ENCODE peak calls at places on chromosomes 4 and X, in ten cellular contexts. One of them, this sample, is unnamed.

GRCh38 chr4:15233626-15234025 is 194.2 kb upstream of the C1QTNF7 start:
- DNase-seq in CD4-positive, alpha-beta T cell: no peak
- DNase-seq in GM20000: peak
- DNase-seq in endodermal cell: no peak
- DNase-seq in GM13977: peak
- DNase-seq in WERI-Rb-1: no peak
- DNase-seq in body of pancreas: no peak
- DNase-seq in kidney epithelial cell: no peak
- DNase-seq in hepatocyte: no peak
- DNase-seq in right atrium auricular region: no peak
- DNase-seq in this sample: no peak

GRCh38 chr4:1285790-1286553 is 3.7 kb upstream of the MAEA start:
- DNase-seq in CD4-positive, alpha-beta T cell: peak
- DNase-seq in GM20000: peak
- DNase-seq in endodermal cell: peak
- DNase-seq in GM13977: peak
- DNase-seq in WERI-Rb-1: peak
- DNase-seq in body of pancreas: no peak
- DNase-seq in kidney epithelial cell: no peak
- DNase-seq in hepatocyte: peak
- DNase-seq in right atrium auricular region: no peak
- DNase-seq in this sample: no peak

GRCh38 chr4:54233128-54233696 is 4.1 kb downstream of the PDGFRA start:
- DNase-seq in CD4-positive, alpha-beta T cell: peak
- DNase-seq in GM20000: peak
- DNase-seq in endodermal cell: peak
- DNase-seq in GM13977: peak
- DNase-seq in WERI-Rb-1: peak
- DNase-seq in body of pancreas: peak
- DNase-seq in kidney epithelial cell: no peak
- DNase-seq in hepatocyte: peak
- DNase-seq in right atrium auricular region: peak
- DNase-seq in this sample: no peak

GRCh38 chr4:92535599-92535998 is 231.8 kb downstream of the GRID2 start:
- DNase-seq in CD4-positive, alpha-beta T cell: no peak
- DNase-seq in GM20000: no peak
- DNase-seq in endodermal cell: no peak
- DNase-seq in GM13977: no peak
- DNase-seq in WERI-Rb-1: no peak
- DNase-seq in body of pancreas: no peak
- DNase-seq in kidney epithelial cell: no peak
- DNase-seq in hepatocyte: no peak
- DNase-seq in right atrium auricular region: no peak
- DNase-seq in this sample: no peak

GRCh38 chrX:19791562-19791961 is 95.8 kb downstream of the SH3KBP1 start:
- DNase-seq in CD4-positive, alpha-beta T cell: no peak
- DNase-seq in GM20000: no peak
- DNase-seq in endodermal cell: no peak
- DNase-seq in GM13977: no peak
- DNase-seq in WERI-Rb-1: no peak
- DNase-seq in body of pancreas: no peak
- DNase-seq in kidney epithelial cell: no peak
- DNase-seq in hepatocyte: no peak
- DNase-seq in right atrium auricular region: no peak
- DNase-seq in this sample: peak

GRCh38 chr4:175450446-175450845 is 361.6 kb downstream of the GPM6A start:
- DNase-seq in CD4-positive, alpha-beta T cell: no peak
- DNase-seq in GM20000: no peak
- DNase-seq in endodermal cell: no peak
- DNase-seq in GM13977: no peak
- DNase-seq in WERI-Rb-1: no peak
- DNase-seq in body of pancreas: no peak
- DNase-seq in kidney epithelial cell: no peak
- DNase-seq in hepatocyte: no peak
- DNase-seq in right atrium auricular region: no peak
- DNase-seq in this sample: no peak

GRCh38 chr4:127604949-127605709 is 27.6 kb upstream of the INTU start:
- DNase-seq in CD4-positive, alpha-beta T cell: no peak
- DNase-seq in GM20000: no peak
- DNase-seq in endodermal cell: peak
- DNase-seq in GM13977: peak
- DNase-seq in WERI-Rb-1: peak
- DNase-seq in body of pancreas: no peak
- DNase-seq in kidney epithelial cell: no peak
- DNase-seq in hepatocyte: peak
- DNase-seq in right atrium auricular region: no peak
- DNase-seq in this sample: no peak

GRCh38 chr4:120672558-120673147 is 249.9 kb downstream of the PRDM5 start:
- DNase-seq in CD4-positive, alpha-beta T cell: no peak
- DNase-seq in GM20000: no peak
- DNase-seq in endodermal cell: peak
- DNase-seq in GM13977: no peak
- DNase-seq in WERI-Rb-1: no peak
- DNase-seq in body of pancreas: no peak
- DNase-seq in kidney epithelial cell: no peak
- DNase-seq in hepatocyte: no peak
- DNase-seq in right atrium auricular region: no peak
- DNase-seq in this sample: no peak

GRCh38 chrX:108036298-108036973 is 8.4 kb upstream of the VSIG1 start:
- DNase-seq in CD4-positive, alpha-beta T cell: no peak
- DNase-seq in GM20000: no peak
- DNase-seq in endodermal cell: no peak
- DNase-seq in GM13977: no peak
- DNase-seq in WERI-Rb-1: no peak
- DNase-seq in body of pancreas: peak
- DNase-seq in kidney epithelial cell: peak
- DNase-seq in hepatocyte: peak
- DNase-seq in right atrium auricular region: no peak
- DNase-seq in this sample: no peak

GRCh38 chr4:85092536-85092935 is 126.0 kb upstream of the WDFY3 start:
- DNase-seq in CD4-positive, alpha-beta T cell: no peak
- DNase-seq in GM20000: no peak
- DNase-seq in endodermal cell: no peak
- DNase-seq in GM13977: no peak
- DNase-seq in WERI-Rb-1: no peak
- DNase-seq in body of pancreas: no peak
- DNase-seq in kidney epithelial cell: no peak
- DNase-seq in hepatocyte: no peak
- DNase-seq in right atrium auricular region: no peak
- DNase-seq in this sample: no peak

GRCh38 chr4:15003891-15004700 is 1.8 kb downstream of the CPEB2 start:
- DNase-seq in CD4-positive, alpha-beta T cell: peak
- DNase-seq in GM20000: peak
- DNase-seq in endodermal cell: peak
- DNase-seq in GM13977: peak
- DNase-seq in WERI-Rb-1: peak
- DNase-seq in body of pancreas: peak
- DNase-seq in kidney epithelial cell: no peak
- DNase-seq in hepatocyte: peak
- DNase-seq in right atrium auricular region: no peak
- DNase-seq in this sample: no peak

GRCh38 chr4:68748181-68748981 is 67.4 kb upstream of the UGT2B10 start:
- DNase-seq in CD4-positive, alpha-beta T cell: no peak
- DNase-seq in GM20000: no peak
- DNase-seq in endodermal cell: no peak
- DNase-seq in GM13977: no peak
- DNase-seq in WERI-Rb-1: no peak
- DNase-seq in body of pancreas: no peak
- DNase-seq in kidney epithelial cell: peak
- DNase-seq in hepatocyte: peak
- DNase-seq in right atrium auricular region: no peak
- DNase-seq in this sample: no peak

GRCh38 chrX:71100581-71101505 is 5.2 kb downstream of the FOXO4 start:
- DNase-seq in CD4-positive, alpha-beta T cell: no peak
- DNase-seq in GM20000: no peak
- DNase-seq in endodermal cell: peak
- DNase-seq in GM13977: no peak
- DNase-seq in WERI-Rb-1: no peak
- DNase-seq in body of pancreas: no peak
- DNase-seq in kidney epithelial cell: no peak
- DNase-seq in hepatocyte: no peak
- DNase-seq in right atrium auricular region: no peak
- DNase-seq in this sample: no peak

GRCh38 chr4:180840142-180840541 is 1403.1 kb upstream of the TENM3 start:
- DNase-seq in CD4-positive, alpha-beta T cell: no peak
- DNase-seq in GM20000: no peak
- DNase-seq in endodermal cell: no peak
- DNase-seq in GM13977: no peak
- DNase-seq in WERI-Rb-1: no peak
- DNase-seq in body of pancreas: no peak
- DNase-seq in kidney epithelial cell: no peak
- DNase-seq in hepatocyte: no peak
- DNase-seq in right atrium auricular region: no peak
- DNase-seq in this sample: no peak

GRCh38 chr4:184824776-184825393 is 883 bp downstream of the ACSL1 start:
- DNase-seq in CD4-positive, alpha-beta T cell: no peak
- DNase-seq in GM20000: peak
- DNase-seq in endodermal cell: peak
- DNase-seq in GM13977: peak
- DNase-seq in WERI-Rb-1: peak
- DNase-seq in body of pancreas: no peak
- DNase-seq in kidney epithelial cell: no peak
- DNase-seq in hepatocyte: no peak
- DNase-seq in right atrium auricular region: no peak
- DNase-seq in this sample: no peak

GRCh38 chr4:6385288-6385687 is 87.1 kb downstream of the PPP2R2C start:
- DNase-seq in CD4-positive, alpha-beta T cell: no peak
- DNase-seq in GM20000: no peak
- DNase-seq in endodermal cell: no peak
- DNase-seq in GM13977: no peak
- DNase-seq in WERI-Rb-1: no peak
- DNase-seq in body of pancreas: no peak
- DNase-seq in kidney epithelial cell: no peak
- DNase-seq in hepatocyte: no peak
- DNase-seq in right atrium auricular region: no peak
- DNase-seq in this sample: no peak

GRCh38 chrX:49193542-49193964 is 6.4 kb downstream of the SYP start:
- DNase-seq in CD4-positive, alpha-beta T cell: no peak
- DNase-seq in GM20000: no peak
- DNase-seq in endodermal cell: no peak
- DNase-seq in GM13977: no peak
- DNase-seq in WERI-Rb-1: no peak
- DNase-seq in body of pancreas: no peak
- DNase-seq in kidney epithelial cell: no peak
- DNase-seq in hepatocyte: no peak
- DNase-seq in right atrium auricular region: no peak
- DNase-seq in this sample: no peak

GRCh38 chr4:81472249-81473085 is 760 bp upstream of the RASGEF1B start:
- DNase-seq in CD4-positive, alpha-beta T cell: no peak
- DNase-seq in GM20000: peak
- DNase-seq in endodermal cell: peak
- DNase-seq in GM13977: peak
- DNase-seq in WERI-Rb-1: peak
- DNase-seq in body of pancreas: peak
- DNase-seq in kidney epithelial cell: no peak
- DNase-seq in hepatocyte: peak
- DNase-seq in right atrium auricular region: no peak
- DNase-seq in this sample: no peak
- TF ChIP-seq CTCF in CD4-positive, alpha-beta T cell: peak
- TF ChIP-seq CTCF in GM20000: no peak
- TF ChIP-seq CTCF in endodermal cell: peak
- TF ChIP-seq CTCF in GM13977: peak
- TF ChIP-seq CTCF in WERI-Rb-1: peak
- TF ChIP-seq CTCF in body of pancreas: peak
- TF ChIP-seq CTCF in kidney epithelial cell: peak
- TF ChIP-seq CTCF in hepatocyte: peak
- TF ChIP-seq CTCF in right atrium auricular region: no peak
- TF ChIP-seq CTCF in this sample: peak

DNA sequence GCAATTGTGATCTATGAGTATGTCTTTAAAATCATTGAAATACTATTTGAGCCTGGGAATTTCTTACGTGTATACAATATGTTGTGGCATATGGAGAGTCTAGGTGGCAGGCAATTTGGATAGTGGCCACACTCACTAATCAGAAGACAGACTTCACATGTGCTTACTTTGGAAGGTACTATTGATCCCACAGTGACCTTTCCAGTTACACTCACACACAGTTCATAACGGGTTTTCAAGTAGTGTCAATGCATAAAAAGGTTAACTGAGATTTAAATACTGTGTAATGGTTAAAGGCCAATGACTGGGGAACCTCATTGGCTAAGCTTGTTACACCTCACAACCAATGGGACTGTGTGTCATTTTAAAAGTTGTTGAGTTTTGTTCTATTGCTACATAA is 783.2 kb downstream of the RPA4 start:
- DNase-seq in CD4-positive, alpha-beta T cell: no peak
- DNase-seq in GM20000: no peak
- DNase-seq in endodermal cell: no peak
- DNase-seq in GM13977: no peak
- DNase-seq in WERI-Rb-1: no peak
- DNase-seq in body of pancreas: peak
- DNase-seq in kidney epithelial cell: no peak
- DNase-seq in hepatocyte: no peak
- DNase-seq in right atrium auricular region: no peak
- DNase-seq in this sample: no peak
- TF ChIP-seq CTCF in CD4-positive, alpha-beta T cell: no peak
- TF ChIP-seq CTCF in GM20000: no peak
- TF ChIP-seq CTCF in endodermal cell: no peak
- TF ChIP-seq CTCF in GM13977: no peak
- TF ChIP-seq CTCF in WERI-Rb-1: no peak
- TF ChIP-seq CTCF in body of pancreas: no peak
- TF ChIP-seq CTCF in kidney epithelial cell: no peak
- TF ChIP-seq CTCF in hepatocyte: no peak
- TF ChIP-seq CTCF in right atrium auricular region: no peak
- TF ChIP-seq CTCF in this sample: no peak

GRCh38 chr4:83328486-83328885 is 6.2 kb downstream of the HPSE start:
- DNase-seq in CD4-positive, alpha-beta T cell: no peak
- DNase-seq in GM20000: no peak
- DNase-seq in endodermal cell: peak
- DNase-seq in GM13977: no peak
- DNase-seq in WERI-Rb-1: peak
- DNase-seq in body of pancreas: no peak
- DNase-seq in kidney epithelial cell: no peak
- DNase-seq in hepatocyte: peak
- DNase-seq in right atrium auricular region: no peak
- DNase-seq in this sample: no peak
- TF ChIP-seq CTCF in CD4-positive, alpha-beta T cell: no peak
- TF ChIP-seq CTCF in GM20000: no peak
- TF ChIP-seq CTCF in endodermal cell: peak
- TF ChIP-seq CTCF in GM13977: no peak
- TF ChIP-seq CTCF in WERI-Rb-1: peak
- TF ChIP-seq CTCF in body of pancreas: no peak
- TF ChIP-seq CTCF in kidney epithelial cell: no peak
- TF ChIP-seq CTCF in hepatocyte: peak
- TF ChIP-seq CTCF in right atrium auricular region: no peak
- TF ChIP-seq CTCF in this sample: no peak

DNA sequence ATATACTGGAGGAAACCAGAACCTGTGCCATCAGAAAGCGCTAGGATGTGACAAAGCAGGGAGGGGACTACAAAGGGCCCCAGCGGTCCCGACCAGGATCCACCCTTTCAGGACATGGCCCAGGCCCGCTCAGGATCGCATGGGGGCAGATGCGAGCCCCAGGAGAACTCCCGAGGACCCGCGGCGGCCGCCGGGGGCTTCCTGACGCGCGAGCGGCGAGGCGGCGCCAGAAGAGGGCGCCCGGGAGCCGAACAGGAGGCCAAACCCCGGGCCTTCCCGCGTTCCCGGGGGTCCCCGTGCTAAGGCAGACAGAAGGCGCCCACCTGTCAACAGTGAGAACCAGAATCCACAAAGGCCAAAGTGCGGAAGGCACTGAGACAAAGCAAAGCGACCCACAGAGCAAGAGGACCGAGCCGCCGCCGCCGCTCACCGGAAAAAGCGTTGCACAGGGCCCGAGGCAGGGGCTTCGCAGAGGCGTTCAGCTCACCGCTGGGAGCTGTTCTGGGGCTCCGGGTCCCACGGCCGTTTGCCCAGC is 7.3 kb upstream of the OPN1LW start:
- DNase-seq in CD4-positive, alpha-beta T cell: peak
- DNase-seq in GM20000: peak
- DNase-seq in endodermal cell: peak
- DNase-seq in GM13977: peak
- DNase-seq in WERI-Rb-1: peak
- DNase-seq in body of pancreas: peak
- DNase-seq in kidney epithelial cell: no peak
- DNase-seq in hepatocyte: peak
- DNase-seq in right atrium auricular region: peak
- DNase-seq in this sample: peak
- TF ChIP-seq CTCF in CD4-positive, alpha-beta T cell: peak
- TF ChIP-seq CTCF in GM20000: peak
- TF ChIP-seq CTCF in endodermal cell: peak
- TF ChIP-seq CTCF in GM13977: peak
- TF ChIP-seq CTCF in WERI-Rb-1: peak
- TF ChIP-seq CTCF in body of pancreas: peak
- TF ChIP-seq CTCF in kidney epithelial cell: peak
- TF ChIP-seq CTCF in hepatocyte: peak
- TF ChIP-seq CTCF in right atrium auricular region: peak
- TF ChIP-seq CTCF in this sample: peak